ENCODE peak calls at places on chromosome 11, in four cellular contexts. One of them, this sample, is unnamed.

GRCh38 chr11:8063319-8063718 is 17.7 kb upstream of the TUB start:
- DNase-seq in brain microvascular endothelial cell: no peak
- DNase-seq in stimulated activated CD4-positive, alpha-beta T cell treated with anti-CD3 and anti-CD28 coated beads, Interleukin-1b, Interleukin-23, amount 100 ng/mL, for 4 hours: no peak
- DNase-seq in anterior cingulate cortex: no peak
- DNase-seq in this sample: no peak

GRCh38 chr11:44632466-44633123 is 67.1 kb downstream of the CD82 start:
- DNase-seq in anterior cingulate cortex: no peak
- DNase-seq in brain microvascular endothelial cell: peak; percentile 31
- DNase-seq in stimulated activated CD4-positive, alpha-beta T cell treated with anti-CD3 and anti-CD28 coated beads, Interleukin-1b, Interleukin-23, amount 100 ng/mL, for 4 hours: no peak
- DNase-seq in this sample: no peak

GRCh38 chr11:12088047-12088481 is 22.3 kb upstream of the MICAL2 start:
- DNase-seq in brain microvascular endothelial cell: peak; percentile 84
- DNase-seq in anterior cingulate cortex: no peak
- DNase-seq in stimulated activated CD4-positive, alpha-beta T cell treated with anti-CD3 and anti-CD28 coated beads, Interleukin-1b, Interleukin-23, amount 100 ng/mL, for 4 hours: no peak
- DNase-seq in this sample: peak; percentile 33

GRCh38 chr11:83306385-83307080 is 20.4 kb upstream of the CCDC90B start:
- DNase-seq in anterior cingulate cortex: no peak
- DNase-seq in stimulated activated CD4-positive, alpha-beta T cell treated with anti-CD3 and anti-CD28 coated beads, Interleukin-1b, Interleukin-23, amount 100 ng/mL, for 4 hours: no peak
- DNase-seq in brain microvascular endothelial cell: no peak
- DNase-seq in this sample: no peak

GRCh38 chr11:36702330-36703054 is 104.5 kb upstream of the RAG2 start:
- DNase-seq in brain microvascular endothelial cell: peak; percentile 50
- DNase-seq in anterior cingulate cortex: no peak
- DNase-seq in stimulated activated CD4-positive, alpha-beta T cell treated with anti-CD3 and anti-CD28 coated beads, Interleukin-1b, Interleukin-23, amount 100 ng/mL, for 4 hours: no peak
- DNase-seq in this sample: peak; percentile 69

GRCh38 chr11:22829231-22830081 is at the start of gene SVIP:
- DNase-seq in stimulated activated CD4-positive, alpha-beta T cell treated with anti-CD3 and anti-CD28 coated beads, Interleukin-1b, Interleukin-23, amount 100 ng/mL, for 4 hours: peak; percentile 95
- DNase-seq in anterior cingulate cortex: peak; percentile 75
- DNase-seq in brain microvascular endothelial cell: peak; percentile 83
- DNase-seq in this sample: peak; percentile 92

GRCh38 chr11:87466228-87466627 is 428.5 kb downstream of the TMEM135 start:
- DNase-seq in stimulated activated CD4-positive, alpha-beta T cell treated with anti-CD3 and anti-CD28 coated beads, Interleukin-1b, Interleukin-23, amount 100 ng/mL, for 4 hours: no peak
- DNase-seq in anterior cingulate cortex: no peak
- DNase-seq in brain microvascular endothelial cell: no peak
- DNase-seq in this sample: no peak

GRCh38 chr11:3159296-3160190 is 5.6 kb downstream of the OSBPL5 start:
- DNase-seq in anterior cingulate cortex: no peak
- DNase-seq in stimulated activated CD4-positive, alpha-beta T cell treated with anti-CD3 and anti-CD28 coated beads, Interleukin-1b, Interleukin-23, amount 100 ng/mL, for 4 hours: no peak
- DNase-seq in brain microvascular endothelial cell: no peak
- DNase-seq in this sample: no peak